ENCODE peak calls at places on chromosomes 4 and X, in eight cellular contexts. K, I, X, N, W, Y, B and S are unnamed samples.

GRCh38 chr4:186693159-186693815 is 30.4 kb downstream of the FAT1 start:
- DNase-seq in K (peak; percentile 74), I (peak; percentile 94), X (no peak), N (no peak), W (peak; percentile 94), Y (peak; percentile 42), B (peak; percentile 78), S (peak; percentile 77)

GRCh38 chr4:147846318-147847135 is 114.6 kb downstream of the ARHGAP10 start:
- DNase-seq in K (no peak), I (no peak), X (no peak), N (no peak), W (no peak), Y (no peak), B (no peak), S (no peak)

GRCh38 chr4:162422312-162422711 is 258.5 kb upstream of the FSTL5 start:
- DNase-seq in K (no peak), I (no peak), X (no peak), N (no peak), W (no peak), Y (no peak), B (no peak), S (no peak)

GRCh38 chrX:39149761-39150160 is 348.5 kb downstream of the MID1IP1 start:
- DNase-seq in K (peak; percentile 17), I (peak; percentile 43), X (peak; percentile 74), N (no peak), W (peak; percentile 50), Y (peak; percentile 4), B (peak; percentile 87), S (peak; percentile 36)

GRCh38 chrX:13468096-13468495 is 101.3 kb upstream of the EGFL6 start:
- DNase-seq in K (no peak), I (no peak), X (no peak), N (no peak), W (no peak), Y (no peak), B (no peak), S (no peak)

GRCh38 chr4:10088135-10089010 is 28.2 kb downstream of the WDR1 start:
- DNase-seq in K (no peak), I (no peak), X (no peak), N (no peak), W (peak; percentile 43), Y (no peak), B (no peak), S (no peak)

GRCh38 chr4:162659716-162660115 is 495.9 kb upstream of the FSTL5 start:
- DNase-seq in K (no peak), I (no peak), X (no peak), N (no peak), W (no peak), Y (no peak), B (no peak), S (no peak)

GRCh38 chr4:4425696-4426095 is 38.8 kb downstream of the NSG1 start:
- DNase-seq in K (no peak), I (no peak), X (no peak), N (no peak), W (no peak), Y (no peak), B (no peak), S (no peak)

GRCh38 chr4:147109800-147110199 is 164.1 kb upstream of the TTC29 start:
- DNase-seq in K (no peak), I (no peak), X (no peak), N (no peak), W (no peak), Y (no peak), B (no peak), S (no peak)

GRCh38 chrX:118807151-118808017 is 16.2 kb upstream of the ZCCHC12 start:
- DNase-seq in K (peak; percentile 67), I (peak; percentile 55), X (peak; percentile 74), N (no peak), W (peak; percentile 65), Y (no peak), B (no peak), S (peak; percentile 6)

GRCh38 chr4:118213101-118213500 is 139.7 kb downstream of the PRSS12 start:
- DNase-seq in K (no peak), I (no peak), X (no peak), N (no peak), W (no peak), Y (no peak), B (no peak), S (no peak)

GRCh38 chr4:2337896-2338295 is 76.0 kb upstream of the MXD4 start:
- DNase-seq in K (no peak), I (no peak), X (no peak), N (no peak), W (no peak), Y (no peak), B (no peak), S (no peak)

GRCh38 chr4:76990288-76991080 is 40.9 kb downstream of the SEPTIN11 start:
- DNase-seq in K (no peak), I (peak; percentile 98), X (no peak), N (no peak), W (peak; percentile 91), Y (peak; percentile 91), B (no peak), S (peak; percentile 82)

GRCh38 chrX:38986586-38986985 is 185.3 kb downstream of the MID1IP1 start:
- DNase-seq in K (no peak), I (no peak), X (no peak), N (no peak), W (no peak), Y (no peak), B (no peak), S (no peak)

GRCh38 chr4:120773641-120774040 is 148.9 kb downstream of the PRDM5 start:
- DNase-seq in K (no peak), I (no peak), X (no peak), N (no peak), W (peak; percentile 25), Y (no peak), B (no peak), S (no peak)

GRCh38 chrX:41095174-41095573 is 9.9 kb downstream of the USP9X start:
- DNase-seq in K (no peak), I (no peak), X (no peak), N (no peak), W (no peak), Y (no peak), B (no peak), S (no peak)

GRCh38 chrX:47619486-47620302 is at the start of gene SYN1:
- DNase-seq in K (peak; percentile 76), I (peak; percentile 70), X (peak; percentile 85), N (peak; percentile 7), W (peak; percentile 83), Y (peak; percentile 42), B (peak; percentile 88), S (peak; percentile 40)
- TF ChIP-seq CTCF in K (no peak), I (no peak), X (no peak), N (no peak), W (peak; percentile 3), Y (no peak), B (no peak), S (no peak)

GRCh38 chr4:156949373-156949814 is 22.2 kb downstream of the PDGFC start:
- DNase-seq in K (peak; percentile 83), I (peak; percentile 79), X (no peak), N (peak; percentile 93), W (peak; percentile 90), Y (no peak), B (no peak), S (peak; percentile 67)

GRCh38 chr4:156948133-156948532 is 23.5 kb downstream of the PDGFC start:
- DNase-seq in K (no peak), I (no peak), X (no peak), N (no peak), W (peak; percentile 62), Y (no peak), B (no peak), S (no peak)

GRCh38 chr4:156948738-156949137 is 22.9 kb downstream of the PDGFC start:
- DNase-seq in K (no peak), I (no peak), X (no peak), N (no peak), W (no peak), Y (no peak), B (no peak), S (no peak)

GRCh38 chr4:156950950-156951349 is 20.6 kb downstream of the PDGFC start:
- DNase-seq in K (no peak), I (no peak), X (no peak), N (no peak), W (no peak), Y (no peak), B (no peak), S (no peak)

GRCh38 chr4:156950090-156950489 is 21.5 kb downstream of the PDGFC start:
- DNase-seq in K (no peak), I (no peak), X (no peak), N (no peak), W (no peak), Y (no peak), B (no peak), S (no peak)
- TF ChIP-seq CTCF in K (no peak), I (no peak), X (no peak), N (no peak), W (no peak), Y (no peak), B (no peak), S (no peak)

GRCh38 chr4:6680372-6681034 is 13.2 kb upstream of the S100P start:
- DNase-seq in K (no peak), I (no peak), X (peak; percentile 48), N (no peak), W (no peak), Y (no peak), B (no peak), S (no peak)

GRCh38 chr4:6676722-6677558 is 16.7 kb upstream of the S100P start:
- DNase-seq in K (no peak), I (no peak), X (no peak), N (no peak), W (no peak), Y (no peak), B (no peak), S (no peak)

GRCh38 chr4:6682862-6683590 is 10.7 kb upstream of the S100P start:
- DNase-seq in K (no peak), I (no peak), X (peak; percentile 94), N (no peak), W (no peak), Y (no peak), B (no peak), S (no peak)

GRCh38 chr4:6684656-6685055 is 9.0 kb upstream of the S100P start:
- DNase-seq in K (no peak), I (no peak), X (no peak), N (no peak), W (no peak), Y (no peak), B (no peak), S (no peak)

GRCh38 chr4:6681191-6681590 is 12.5 kb upstream of the S100P start:
- DNase-seq in K (no peak), I (no peak), X (peak; percentile 43), N (no peak), W (no peak), Y (no peak), B (no peak), S (no peak)
- TF ChIP-seq CTCF in K (peak; percentile 36), I (peak; percentile 11), X (peak; percentile 47), N (peak; percentile 21), W (no peak), Y (no peak), B (no peak), S (no peak)

DNA sequence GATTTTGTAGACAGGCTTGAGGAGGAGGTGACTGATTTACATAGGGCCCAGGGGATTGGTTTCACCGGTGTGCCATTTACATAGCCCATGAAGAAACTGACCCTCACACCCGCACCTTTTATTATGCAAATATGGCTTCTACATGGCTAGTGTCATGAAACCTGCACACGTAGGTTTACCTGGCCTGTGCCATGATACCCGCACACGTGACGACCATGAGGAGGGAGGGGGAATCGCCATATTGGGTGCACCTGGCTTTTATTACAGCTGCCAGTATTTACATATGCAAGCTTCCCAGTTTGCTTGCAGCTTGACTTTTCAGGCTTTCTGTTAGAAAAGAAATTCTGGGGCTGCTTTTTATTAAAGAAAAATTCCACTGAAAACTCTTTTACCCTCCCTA is 359.7 kb downstream of the ADAM29 start:
- DNase-seq in K (no peak), I (no peak), X (no peak), N (no peak), W (no peak), Y (no peak), B (no peak), S (no peak)
- TF ChIP-seq CTCF in K (no peak), I (no peak), X (no peak), N (no peak), W (no peak), Y (no peak), B (no peak), S (no peak)